ENCODE peak calls at places on chromosomes 16 and 17, in nine cellular contexts. N, M, R, P, O, T, H, I and D are unnamed samples.

GRCh38 chr17:8005951-8006730 is 3.7 kb downstream of the GUCY2D start:
- DNase-seq in N (no peak), M (no peak), R (no peak), P (no peak), O (no peak), T (no peak), H (no peak), I (no peak), D (no peak)

GRCh38 chr16:31016018-31016417 is 5.6 kb upstream of the STX1B start:
- DNase-seq in N (no peak), M (no peak), R (no peak), P (no peak), O (peak), T (no peak), H (no peak), I (peak), D (no peak)

GRCh38 chr17:61815863-61816523 is 47.3 kb downstream of the BRIP1 start:
- DNase-seq in N (no peak), M (no peak), R (no peak), P (no peak), O (no peak), T (no peak), H (no peak), I (no peak), D (no peak)

GRCh38 chr16:54177052-54177856 is 109.3 kb downstream of the IRX3 start:
- DNase-seq in N (no peak), M (no peak), R (no peak), P (no peak), O (no peak), T (no peak), H (no peak), I (no peak), D (no peak)

GRCh38 chr17:18963126-18964017 is 11.4 kb downstream of the SLC5A10 start:
- DNase-seq in N (peak), M (peak), R (no peak), P (no peak), O (no peak), T (no peak), H (no peak), I (no peak), D (peak)

GRCh38 chr17:78957076-78957475 is 22.6 kb downstream of the LGALS3BP start:
- DNase-seq in N (peak), M (no peak), R (no peak), P (peak), O (no peak), T (no peak), H (no peak), I (peak), D (no peak)

GRCh38 chr17:19384723-19385391 is 2.1 kb downstream of the MFAP4 start:
- DNase-seq in N (peak), M (peak), R (no peak), P (peak), O (no peak), T (peak), H (peak), I (peak), D (no peak)

GRCh38 chr17:1865252-1866037 is 35.6 kb downstream of the RPA1 start:
- DNase-seq in N (peak), M (peak), R (peak), P (peak), O (peak), T (no peak), H (no peak), I (peak), D (no peak)

GRCh38 chr16:89297156-89297869 is 79.8 kb downstream of the ZNF778 start:
- DNase-seq in N (no peak), M (no peak), R (no peak), P (no peak), O (no peak), T (no peak), H (no peak), I (no peak), D (no peak)

GRCh38 chr17:7561028-7561575 is 617 bp upstream of the SENP3 start:
- DNase-seq in N (peak), M (peak), R (peak), P (peak), O (peak), T (peak), H (peak), I (peak), D (peak)

GRCh38 chr17:8755590-8756255 is 2.6 kb downstream of the SPDYE4 start:
- DNase-seq in N (no peak), M (no peak), R (no peak), P (no peak), O (no peak), T (no peak), H (no peak), I (no peak), D (no peak)

GRCh38 chr17:56593741-56594527 is 435 bp downstream of the NOG start:
- DNase-seq in N (peak), M (peak), R (peak), P (peak), O (peak), T (no peak), H (no peak), I (peak), D (peak)

GRCh38 chr17:356671-357434 is 4.2 kb upstream of the RPH3AL start:
- DNase-seq in N (no peak), M (no peak), R (no peak), P (no peak), O (no peak), T (no peak), H (no peak), I (no peak), D (no peak)

GRCh38 chr16:20348365-20349185 is 3.9 kb downstream of the UMOD start:
- DNase-seq in N (no peak), M (no peak), R (no peak), P (peak), O (no peak), T (no peak), H (no peak), I (peak), D (peak)

GRCh38 chr17:76544123-76544915 is 4.5 kb downstream of the PRCD start:
- DNase-seq in N (no peak), M (no peak), R (no peak), P (no peak), O (no peak), T (no peak), H (no peak), I (no peak), D (no peak)

GRCh38 chr17:56976941-56977570 is 875 bp upstream of the SCPEP1 start:
- DNase-seq in N (no peak), M (no peak), R (no peak), P (no peak), O (peak), T (no peak), H (no peak), I (no peak), D (no peak)

GRCh38 chr17:61410555-61411089 is 11.0 kb downstream of the TBX2 start:
- DNase-seq in N (peak), M (peak), R (no peak), P (peak), O (no peak), T (peak), H (no peak), I (peak), D (peak)

GRCh38 chr17:63476857-63477470 is at the start of gene ACE:
- DNase-seq in N (peak), M (peak), R (peak), P (peak), O (no peak), T (no peak), H (no peak), I (peak), D (peak)

GRCh38 chr17:75487351-75488070 is 27.8 kb downstream of the CASKIN2 start:
- DNase-seq in N (no peak), M (peak), R (no peak), P (no peak), O (no peak), T (no peak), H (no peak), I (peak), D (peak)

DNA sequence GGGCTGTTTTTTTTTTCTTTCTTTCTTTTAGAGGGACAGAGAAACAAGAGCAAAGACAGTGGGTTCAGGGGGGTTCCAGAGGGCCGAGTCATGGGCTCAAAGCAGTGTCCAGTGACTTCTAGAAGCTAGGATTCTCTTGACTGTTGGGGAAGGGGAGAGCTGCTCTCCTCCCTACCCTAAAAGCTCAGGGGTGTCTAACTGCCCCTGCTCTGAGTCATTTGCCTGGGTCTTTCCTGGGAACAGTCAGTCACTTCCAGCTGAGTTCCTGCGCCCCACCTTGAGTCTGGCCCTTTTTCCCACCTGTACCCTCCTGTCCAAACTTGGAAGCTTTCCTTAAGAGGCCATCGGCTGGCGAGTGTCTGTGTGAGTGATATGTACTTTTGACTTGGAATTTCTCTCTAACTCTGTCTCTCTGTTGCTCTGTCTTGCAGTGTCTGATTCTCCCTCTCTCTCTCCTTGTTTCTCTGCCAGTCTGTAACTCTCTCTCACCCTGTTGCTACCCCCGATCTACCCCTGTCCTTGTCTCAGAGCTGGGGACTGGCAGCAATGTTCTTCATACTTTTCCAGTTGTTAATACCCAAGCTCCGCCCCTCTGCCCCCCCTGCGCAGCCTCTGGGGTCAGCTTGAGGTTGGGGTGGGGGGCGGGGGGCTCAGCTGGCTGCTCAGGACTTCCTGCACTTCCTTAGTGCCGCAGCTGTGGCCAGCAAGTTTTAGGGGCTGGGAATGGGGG is 2.4 kb downstream of the THRA start:
- DNase-seq in N (peak), M (no peak), R (no peak), P (no peak), O (no peak), T (no peak), H (no peak), I (no peak), D (no peak)
- H3K4me3 ChIP-seq in N (peak), M (peak), R (peak), P (peak), O (no peak), T (peak), H (no peak), I (no peak), D (no peak)

GRCh38 chr17:73048170-73048569 is 44.3 kb downstream of the SLC39A11 start:
- DNase-seq in N (no peak), M (no peak), R (no peak), P (no peak), O (no peak), T (no peak), H (no peak), I (no peak), D (no peak)

GRCh38 chr17:73045722-73046121 is 46.8 kb downstream of the SLC39A11 start:
- DNase-seq in N (no peak), M (no peak), R (no peak), P (no peak), O (no peak), T (no peak), H (no peak), I (no peak), D (no peak)

GRCh38 chr17:73042809-73043685 is 49.4 kb downstream of the SLC39A11 start:
- DNase-seq in N (peak), M (no peak), R (no peak), P (no peak), O (no peak), T (no peak), H (peak), I (no peak), D (no peak)

GRCh38 chr17:73043686-73044581 is 48.6 kb downstream of the SLC39A11 start:
- DNase-seq in N (peak), M (no peak), R (no peak), P (no peak), O (no peak), T (no peak), H (no peak), I (no peak), D (no peak)

DNA sequence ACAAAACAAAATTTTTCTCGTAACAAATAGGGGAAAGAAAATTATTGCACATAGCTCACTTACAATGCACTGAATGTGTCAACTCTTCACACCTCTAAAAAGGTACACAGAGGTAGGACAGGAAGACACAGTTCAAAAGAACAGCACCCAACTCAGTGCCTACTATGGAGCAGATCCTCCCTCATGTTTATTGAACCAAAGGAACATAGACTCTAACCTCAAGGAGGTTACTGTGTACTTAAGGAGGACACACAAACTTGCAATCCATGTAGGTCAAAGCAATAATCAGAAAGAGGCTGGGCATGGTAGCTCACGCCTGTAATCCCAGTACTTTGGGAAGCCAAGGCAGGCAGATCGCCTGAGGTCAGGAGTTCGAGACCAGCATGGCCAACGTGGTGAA is 50.3 kb downstream of the SLC39A11 start:
- DNase-seq in N (no peak), M (no peak), R (no peak), P (no peak), O (no peak), T (no peak), H (no peak), I (no peak), D (no peak)
- TF ChIP-seq POLR2A in N (no peak), M (no peak), R (no peak), P (no peak), O (no peak), T (no peak), H (no peak), I (no peak), D (no peak)

DNA sequence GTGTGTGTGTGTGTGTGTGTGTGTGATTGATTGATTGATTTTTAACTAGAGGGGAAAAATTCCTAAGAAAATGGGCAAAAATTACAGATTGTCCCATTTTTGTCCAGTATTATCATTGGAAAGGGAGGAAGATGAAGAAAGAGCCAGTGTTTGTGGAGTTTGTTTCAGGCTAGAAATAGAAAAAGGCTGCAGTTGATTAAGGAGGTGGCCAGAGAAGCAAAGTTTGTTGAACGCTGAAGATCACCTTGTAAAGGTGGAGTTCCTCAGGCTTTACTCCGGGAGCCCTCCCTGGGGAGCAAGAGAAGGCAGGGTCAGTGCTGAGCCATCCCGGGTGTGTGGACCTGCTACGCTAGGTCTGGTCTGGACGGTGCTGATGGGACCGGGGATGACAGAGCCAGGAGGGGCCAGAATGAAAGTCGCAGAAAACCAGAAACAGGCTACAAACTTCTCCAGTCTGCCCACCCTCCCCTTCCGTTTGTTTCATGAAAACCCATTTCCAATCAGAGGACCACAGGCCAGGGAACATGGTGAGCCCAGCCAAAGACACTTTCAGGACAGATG is 222.6 kb upstream of the FOXF1 start:
- DNase-seq in N (no peak), M (no peak), R (no peak), P (no peak), O (no peak), T (no peak), H (no peak), I (no peak), D (no peak)
- H3K4me3 ChIP-seq in N (no peak), M (no peak), R (no peak), P (peak), O (no peak), T (no peak), H (no peak), I (no peak), D (no peak)

DNA sequence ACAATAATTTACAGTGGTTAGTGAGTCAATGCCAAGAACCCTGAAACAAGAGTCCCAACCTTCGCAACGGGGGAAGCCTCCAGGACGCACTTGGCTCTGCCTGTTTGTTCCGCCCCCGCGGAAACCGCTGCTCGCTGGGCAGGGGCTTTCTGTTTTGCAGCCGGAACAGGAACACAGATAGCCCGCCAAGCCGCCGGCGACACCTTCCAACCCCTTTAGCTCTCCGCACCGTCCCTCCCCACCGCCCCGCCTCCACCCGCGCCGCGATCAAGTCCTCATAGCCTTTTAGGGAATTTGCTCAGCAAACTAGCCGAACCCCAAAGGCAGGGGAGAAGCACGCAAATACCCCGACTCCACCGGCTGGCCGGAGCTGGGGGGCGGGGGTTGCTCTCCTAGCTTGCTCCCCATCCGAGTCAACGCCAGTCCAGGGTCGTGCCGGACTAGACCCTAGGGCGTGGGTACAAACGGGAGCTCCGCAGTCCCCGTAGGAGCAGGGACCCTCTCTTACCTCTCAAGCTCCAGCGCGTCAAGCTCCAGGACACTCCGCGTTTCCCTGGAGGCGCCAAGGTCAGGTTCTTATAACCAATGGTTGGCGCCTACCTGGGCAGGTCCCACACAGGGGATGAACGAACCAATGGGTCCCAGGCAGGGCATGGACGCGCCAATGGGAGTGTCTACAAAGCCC is at the start of gene SLFN13:
- DNase-seq in N (peak), M (peak), R (peak), P (peak), O (no peak), T (peak), H (peak), I (peak), D (peak)
- TF ChIP-seq POLR2A in N (no peak), M (no peak), R (peak), P (no peak), O (no peak), T (no peak), H (no peak), I (peak), D (no peak)

DNA sequence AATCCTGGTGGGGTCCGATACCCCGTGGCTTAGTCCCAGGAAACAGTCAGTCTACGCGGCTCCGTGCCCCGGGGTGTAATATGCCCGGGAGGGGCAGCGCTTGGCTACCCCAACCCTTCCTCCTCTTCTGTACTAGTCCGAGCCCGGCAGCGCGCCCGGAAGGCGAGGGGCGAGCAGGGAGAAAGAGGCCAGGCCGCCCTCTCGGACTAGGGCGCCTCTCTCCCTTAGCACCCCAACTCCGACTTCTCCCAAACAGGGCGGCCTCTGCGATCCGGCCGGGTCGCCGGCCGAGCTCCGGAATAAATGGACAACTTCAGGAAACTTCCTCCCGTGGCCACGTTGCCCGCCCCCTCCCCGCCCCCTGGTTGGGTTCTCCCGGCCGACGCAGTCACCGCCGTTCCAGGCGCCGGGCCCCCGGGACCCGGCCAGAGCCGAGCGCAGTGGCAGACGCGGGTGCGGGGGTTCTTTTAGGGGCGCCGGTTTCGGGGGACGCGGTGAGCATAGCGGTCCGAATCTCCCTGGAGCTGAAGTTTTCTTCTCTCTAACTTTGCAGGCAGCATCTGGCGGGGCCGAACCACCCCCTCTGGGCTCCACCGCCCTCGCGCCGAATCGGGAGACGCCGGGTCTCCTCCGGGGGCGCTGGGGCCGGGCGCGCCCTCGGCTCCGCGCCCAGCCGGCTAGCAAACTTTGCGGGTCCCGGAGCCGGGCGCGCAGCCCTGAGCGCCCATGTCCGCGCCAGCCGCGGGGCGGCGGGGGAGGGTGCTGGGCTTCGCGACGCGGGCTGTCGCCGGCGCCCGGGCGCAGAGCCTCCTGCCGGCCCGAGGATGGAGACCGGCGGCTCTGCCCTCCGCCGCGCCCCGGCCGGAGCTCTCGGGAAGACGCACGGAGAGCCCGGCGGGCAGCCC is at the start of gene SDK2:
- DNase-seq in N (no peak), M (no peak), R (peak), P (peak), O (no peak), T (no peak), H (no peak), I (no peak), D (no peak)
- H3K4me3 ChIP-seq in N (no peak), M (peak), R (peak), P (peak), O (no peak), T (peak), H (peak), I (no peak), D (peak)

GRCh38 chr16:57446530-57447141 is 549 bp downstream of the CIAPIN1 start:
- DNase-seq in N (peak), M (peak), R (peak), P (peak), O (no peak), T (peak), H (no peak), I (peak), D (peak)
- TF ChIP-seq POLR2A in N (no peak), M (no peak), R (no peak), P (no peak), O (no peak), T (no peak), H (no peak), I (no peak), D (no peak)